ENCODE peak calls at places on chromosomes 13 and 19, in seven cellular contexts. One of them, this sample, is unnamed.

GRCh38 chr13:73189365-73189764 is 130.6 kb downstream of the KLF5 start:
- DNase-seq in thoracic aorta: no peak
- DNase-seq in Calu3: no peak
- DNase-seq in CD8-positive, alpha-beta T cell: no peak
- DNase-seq in ovary: no peak
- DNase-seq in hepatocyte: peak; percentile 21
- DNase-seq in fibroblast of lung: no peak
- DNase-seq in this sample: no peak

GRCh38 chr19:47518139-47518538 is 3.3 kb upstream of the NAPA start:
- DNase-seq in thoracic aorta: no peak
- DNase-seq in CD8-positive, alpha-beta T cell: peak; percentile 76
- DNase-seq in ovary: no peak
- DNase-seq in Calu3: no peak
- DNase-seq in hepatocyte: no peak
- DNase-seq in fibroblast of lung: no peak
- DNase-seq in this sample: no peak

GRCh38 chr19:39192846-39193245 is 3.9 kb upstream of the NCCRP1 start:
- DNase-seq in CD8-positive, alpha-beta T cell: no peak
- DNase-seq in thoracic aorta: no peak
- DNase-seq in fibroblast of lung: no peak
- DNase-seq in hepatocyte: no peak
- DNase-seq in Calu3: no peak
- DNase-seq in ovary: no peak
- DNase-seq in this sample: no peak

GRCh38 chr19:32914879-32915278 is 45.3 kb upstream of the SLC7A9 start:
- DNase-seq in Calu3: no peak
- DNase-seq in CD8-positive, alpha-beta T cell: no peak
- DNase-seq in fibroblast of lung: no peak
- DNase-seq in hepatocyte: no peak
- DNase-seq in ovary: no peak
- DNase-seq in thoracic aorta: no peak
- DNase-seq in this sample: no peak

GRCh38 chr13:87570669-87571068 is 100.5 kb upstream of the SLITRK5 start:
- DNase-seq in Calu3: no peak
- DNase-seq in hepatocyte: no peak
- DNase-seq in fibroblast of lung: no peak
- DNase-seq in thoracic aorta: no peak
- DNase-seq in CD8-positive, alpha-beta T cell: no peak
- DNase-seq in ovary: no peak
- DNase-seq in this sample: no peak

GRCh38 chr19:49553451-49554271 is 25.9 kb downstream of the RCN3 start:
- DNase-seq in hepatocyte: peak; percentile 68
- DNase-seq in thoracic aorta: no peak
- DNase-seq in ovary: no peak
- DNase-seq in CD8-positive, alpha-beta T cell: no peak
- DNase-seq in Calu3: no peak
- DNase-seq in fibroblast of lung: no peak
- DNase-seq in this sample: no peak

GRCh38 chr19:871446-872265 is 12.2 kb downstream of the CFD start:
- DNase-seq in Calu3: no peak
- DNase-seq in CD8-positive, alpha-beta T cell: no peak
- DNase-seq in ovary: peak; percentile 67
- DNase-seq in hepatocyte: no peak
- DNase-seq in fibroblast of lung: peak; percentile 55
- DNase-seq in thoracic aorta: no peak
- DNase-seq in this sample: no peak

GRCh38 chr13:83223546-83223945 is 658.7 kb downstream of the SLITRK1 start:
- DNase-seq in thoracic aorta: no peak
- DNase-seq in CD8-positive, alpha-beta T cell: no peak
- DNase-seq in ovary: no peak
- DNase-seq in hepatocyte: no peak
- DNase-seq in Calu3: no peak
- DNase-seq in fibroblast of lung: no peak
- DNase-seq in this sample: no peak

GRCh38 chr19:610801-611505 is 21.3 kb downstream of the HCN2 start:
- DNase-seq in hepatocyte: no peak
- DNase-seq in ovary: peak; percentile 64
- DNase-seq in Calu3: no peak
- DNase-seq in thoracic aorta: no peak
- DNase-seq in CD8-positive, alpha-beta T cell: peak; percentile 82
- DNase-seq in fibroblast of lung: peak; percentile 69
- DNase-seq in this sample: no peak

GRCh38 chr19:4064551-4065260 is 2.0 kb downstream of the ZBTB7A start:
- DNase-seq in Calu3: no peak
- DNase-seq in CD8-positive, alpha-beta T cell: peak; percentile 79
- DNase-seq in thoracic aorta: no peak
- DNase-seq in ovary: peak; percentile 81
- DNase-seq in fibroblast of lung: peak; percentile 54
- DNase-seq in hepatocyte: peak; percentile 75
- DNase-seq in this sample: no peak

GRCh38 chr19:45824531-45825262 is 9.6 kb upstream of the RSPH6A start:
- DNase-seq in hepatocyte: no peak
- DNase-seq in Calu3: no peak
- DNase-seq in CD8-positive, alpha-beta T cell: no peak
- DNase-seq in fibroblast of lung: no peak
- DNase-seq in ovary: no peak
- DNase-seq in thoracic aorta: no peak
- DNase-seq in this sample: no peak

GRCh38 chr19:55447421-55448174 is 4.5 kb upstream of the SHISA7 start:
- DNase-seq in CD8-positive, alpha-beta T cell: no peak
- DNase-seq in Calu3: peak; percentile 58
- DNase-seq in hepatocyte: no peak
- DNase-seq in thoracic aorta: no peak
- DNase-seq in ovary: no peak
- DNase-seq in fibroblast of lung: peak; percentile 20
- DNase-seq in this sample: no peak

GRCh38 chr19:38318595-38319142 is 976 bp upstream of the KCNK6 start:
- DNase-seq in CD8-positive, alpha-beta T cell: no peak
- DNase-seq in ovary: peak; percentile 57
- DNase-seq in fibroblast of lung: peak; percentile 44
- DNase-seq in Calu3: no peak
- DNase-seq in hepatocyte: no peak
- DNase-seq in thoracic aorta: no peak
- DNase-seq in this sample: no peak

GRCh38 chr13:75454497-75454896 is 27.5 kb downstream of the TBC1D4 start:
- DNase-seq in hepatocyte: no peak
- DNase-seq in ovary: no peak
- DNase-seq in Calu3: no peak
- DNase-seq in thoracic aorta: no peak
- DNase-seq in fibroblast of lung: no peak
- DNase-seq in CD8-positive, alpha-beta T cell: no peak
- DNase-seq in this sample: no peak

GRCh38 chr13:27427663-27428062 is 3.2 kb downstream of the GTF3A start:
- DNase-seq in thoracic aorta: no peak
- DNase-seq in CD8-positive, alpha-beta T cell: peak; percentile 45
- DNase-seq in fibroblast of lung: no peak
- DNase-seq in hepatocyte: no peak
- DNase-seq in ovary: no peak
- DNase-seq in Calu3: no peak
- DNase-seq in this sample: no peak

GRCh38 chr13:27424246-27425150 is at the start of gene GTF3A:
- DNase-seq in CD8-positive, alpha-beta T cell: peak; percentile 95
- DNase-seq in fibroblast of lung: peak; percentile 84
- DNase-seq in thoracic aorta: peak; percentile 28
- DNase-seq in hepatocyte: peak; percentile 94
- DNase-seq in Calu3: peak; percentile 83
- DNase-seq in ovary: peak; percentile 87
- DNase-seq in this sample: peak; percentile 51

GRCh38 chr13:27425151-27425917 is 915 bp downstream of the GTF3A start:
- DNase-seq in ovary: no peak
- DNase-seq in fibroblast of lung: no peak
- DNase-seq in Calu3: no peak
- DNase-seq in hepatocyte: no peak
- DNase-seq in CD8-positive, alpha-beta T cell: peak; percentile 58
- DNase-seq in thoracic aorta: no peak
- DNase-seq in this sample: no peak

GRCh38 chr13:27428160-27428559 is 3.7 kb downstream of the GTF3A start:
- DNase-seq in hepatocyte: no peak
- DNase-seq in CD8-positive, alpha-beta T cell: no peak
- DNase-seq in thoracic aorta: no peak
- DNase-seq in Calu3: no peak
- DNase-seq in fibroblast of lung: no peak
- DNase-seq in ovary: no peak
- DNase-seq in this sample: no peak

DNA sequence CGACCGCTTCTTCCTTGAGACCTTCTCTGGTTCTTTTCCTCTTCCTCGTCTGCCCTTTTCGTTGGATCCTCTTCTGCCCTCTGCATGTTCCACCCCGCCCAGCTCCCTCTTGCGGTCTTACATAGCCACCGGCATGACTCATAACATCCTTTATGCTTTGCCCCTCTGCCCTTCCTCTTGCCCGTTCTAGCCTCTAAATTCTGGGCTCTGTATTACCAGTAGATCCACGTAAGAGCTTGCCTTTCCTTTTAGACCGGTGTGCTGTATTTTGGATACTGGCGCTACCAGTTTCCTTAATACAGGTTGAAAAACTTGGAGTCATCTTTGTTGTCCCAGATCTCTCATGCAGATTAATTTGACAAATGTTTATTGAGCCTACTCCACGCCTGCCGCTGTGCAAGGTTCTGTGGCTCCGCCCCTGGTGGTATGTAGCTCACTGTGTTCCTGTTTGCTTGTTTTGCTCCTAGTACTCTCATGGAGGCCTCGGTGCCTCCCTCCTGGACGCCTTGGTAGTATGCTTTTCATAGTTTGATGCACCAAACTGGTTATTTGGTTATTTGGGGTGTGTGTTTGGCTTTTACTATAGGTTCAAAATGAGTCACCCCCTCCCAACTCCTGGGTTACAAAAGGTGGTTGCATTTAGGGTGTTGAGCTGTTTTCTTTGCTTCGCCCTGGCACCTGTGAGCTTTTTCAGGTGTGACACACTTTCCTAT is 1.7 kb downstream of the GTF3A start:
- DNase-seq in Calu3: peak; percentile 70
- DNase-seq in ovary: peak; percentile 41
- DNase-seq in CD8-positive, alpha-beta T cell: peak; percentile 83
- DNase-seq in thoracic aorta: peak; percentile 30
- DNase-seq in fibroblast of lung: peak; percentile 75
- DNase-seq in hepatocyte: peak; percentile 85
- DNase-seq in this sample: no peak
- TF ChIP-seq CTCF in Calu3: peak; percentile 20
- TF ChIP-seq CTCF in ovary: no peak
- TF ChIP-seq CTCF in CD8-positive, alpha-beta T cell: peak; percentile 38
- TF ChIP-seq CTCF in thoracic aorta: no peak
- TF ChIP-seq CTCF in fibroblast of lung: peak; percentile 41
- TF ChIP-seq CTCF in hepatocyte: peak; percentile 32
- TF ChIP-seq CTCF in this sample: no peak

GRCh38 chr13:36395280-36395679 is 37.0 kb upstream of the CCNA1 start:
- DNase-seq in fibroblast of lung: peak; percentile 81
- DNase-seq in hepatocyte: peak; percentile 50
- DNase-seq in ovary: no peak
- DNase-seq in CD8-positive, alpha-beta T cell: no peak
- DNase-seq in Calu3: no peak
- DNase-seq in thoracic aorta: no peak
- DNase-seq in this sample: no peak
- TF ChIP-seq CTCF in fibroblast of lung: peak; percentile 63
- TF ChIP-seq CTCF in hepatocyte: peak; percentile 53
- TF ChIP-seq CTCF in ovary: no peak
- TF ChIP-seq CTCF in CD8-positive, alpha-beta T cell: no peak
- TF ChIP-seq CTCF in Calu3: no peak
- TF ChIP-seq CTCF in thoracic aorta: peak; percentile 44
- TF ChIP-seq CTCF in this sample: no peak

DNA sequence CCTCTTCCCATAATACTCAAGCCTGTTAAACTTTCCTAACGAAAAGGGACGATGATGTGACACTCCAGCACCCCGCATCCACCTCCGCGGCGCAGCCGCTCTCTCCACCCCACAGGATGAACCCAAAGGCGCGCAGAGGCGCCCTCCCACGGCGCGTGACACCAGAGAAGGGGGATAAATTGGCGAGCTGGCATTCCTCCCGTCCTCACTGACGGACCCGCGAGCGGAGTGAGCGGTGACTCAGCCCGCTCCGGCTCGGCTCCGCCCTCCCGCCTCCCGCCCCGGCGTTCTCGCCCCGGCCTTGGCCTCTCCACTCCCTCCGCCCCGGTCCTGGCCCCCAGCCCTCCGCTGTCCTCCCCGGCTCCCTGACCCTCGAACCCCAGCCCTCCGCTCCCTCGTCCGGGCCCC is 590 bp downstream of the TUBGCP3 start:
- DNase-seq in Calu3: peak; percentile 54
- DNase-seq in hepatocyte: peak; percentile 93
- DNase-seq in fibroblast of lung: peak; percentile 85
- DNase-seq in ovary: peak; percentile 94
- DNase-seq in thoracic aorta: peak; percentile 60
- DNase-seq in CD8-positive, alpha-beta T cell: peak; percentile 68
- DNase-seq in this sample: peak; percentile 76
- TF ChIP-seq CTCF in Calu3: no peak
- TF ChIP-seq CTCF in hepatocyte: no peak
- TF ChIP-seq CTCF in fibroblast of lung: no peak
- TF ChIP-seq CTCF in ovary: no peak
- TF ChIP-seq CTCF in thoracic aorta: no peak
- TF ChIP-seq CTCF in CD8-positive, alpha-beta T cell: no peak
- TF ChIP-seq CTCF in this sample: no peak

GRCh38 chr19:6352381-6353165 is 8.8 kb upstream of the CLPP start:
- DNase-seq in Calu3: no peak
- DNase-seq in fibroblast of lung: no peak
- DNase-seq in hepatocyte: no peak
- DNase-seq in ovary: no peak
- DNase-seq in CD8-positive, alpha-beta T cell: no peak
- DNase-seq in thoracic aorta: no peak
- DNase-seq in this sample: no peak

GRCh38 chr19:6350688-6351087 is 10.6 kb upstream of the CLPP start:
- DNase-seq in ovary: no peak
- DNase-seq in CD8-positive, alpha-beta T cell: no peak
- DNase-seq in fibroblast of lung: no peak
- DNase-seq in hepatocyte: no peak
- DNase-seq in Calu3: no peak
- DNase-seq in thoracic aorta: no peak
- DNase-seq in this sample: no peak

GRCh38 chr19:6357995-6358394 is 3.3 kb upstream of the CLPP start:
- DNase-seq in fibroblast of lung: no peak
- DNase-seq in ovary: no peak
- DNase-seq in CD8-positive, alpha-beta T cell: no peak
- DNase-seq in thoracic aorta: no peak
- DNase-seq in Calu3: peak; percentile 8
- DNase-seq in hepatocyte: no peak
- DNase-seq in this sample: no peak

GRCh38 chr19:6357174-6357573 is 4.2 kb upstream of the CLPP start:
- DNase-seq in hepatocyte: no peak
- DNase-seq in ovary: no peak
- DNase-seq in Calu3: no peak
- DNase-seq in CD8-positive, alpha-beta T cell: no peak
- DNase-seq in thoracic aorta: no peak
- DNase-seq in fibroblast of lung: no peak
- DNase-seq in this sample: no peak

DNA sequence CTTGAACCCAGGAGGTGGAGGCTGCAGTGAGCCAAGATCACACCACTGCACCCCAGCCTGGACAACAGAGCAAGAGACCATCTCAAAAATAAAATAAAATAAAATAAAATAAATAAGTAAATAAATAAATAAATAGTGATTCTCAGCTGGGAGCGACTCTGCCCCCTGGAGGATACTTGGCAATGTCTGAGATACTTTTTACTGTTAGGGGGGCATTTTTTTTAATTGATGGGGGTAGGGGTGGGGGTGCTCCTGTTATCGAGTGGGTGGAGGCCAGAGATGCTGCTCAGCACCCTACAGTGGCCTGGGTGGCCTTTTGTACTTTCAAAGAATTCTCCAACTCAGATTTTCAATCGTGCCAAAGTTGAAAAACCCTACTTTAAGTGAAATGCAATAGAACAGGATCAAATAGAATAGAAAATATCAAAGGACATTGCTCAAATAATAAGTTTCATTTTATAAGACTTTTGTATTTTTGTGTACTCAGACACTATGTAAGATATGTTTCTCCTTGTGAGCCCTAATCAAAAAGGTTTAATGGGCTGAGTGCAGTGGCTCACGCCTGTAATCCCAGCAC is 7.1 kb upstream of the CLPP start:
- DNase-seq in Calu3: no peak
- DNase-seq in CD8-positive, alpha-beta T cell: no peak
- DNase-seq in fibroblast of lung: peak; percentile 22
- DNase-seq in ovary: no peak
- DNase-seq in hepatocyte: no peak
- DNase-seq in thoracic aorta: no peak
- DNase-seq in this sample: no peak
- TF ChIP-seq CTCF in Calu3: peak; percentile 48
- TF ChIP-seq CTCF in CD8-positive, alpha-beta T cell: no peak
- TF ChIP-seq CTCF in fibroblast of lung: peak; percentile 46
- TF ChIP-seq CTCF in ovary: no peak
- TF ChIP-seq CTCF in hepatocyte: peak; percentile 59
- TF ChIP-seq CTCF in thoracic aorta: peak; percentile 41
- TF ChIP-seq CTCF in this sample: no peak